ENCODE peak calls at places on chromosomes 2 and 18, in five cellular contexts. Y, O, I, X and N are unnamed samples.

GRCh38 chr2:3075316-3075715 is 302.3 kb downstream of the EIPR1 start:
- DNase-seq in X (no peak), Y (no peak), O (no peak), I (no peak), N (no peak)

GRCh38 chr18:79503891-79504475 is 108.3 kb downstream of the NFATC1 start:
- DNase-seq in O (no peak), X (no peak), Y (no peak), I (no peak), N (no peak)

GRCh38 chr2:26527726-26528125 is 49.8 kb upstream of the OTOF start:
- DNase-seq in Y (no peak), O (no peak), X (no peak), I (no peak), N (no peak)

GRCh38 chr2:237234268-237234667 is 148.6 kb downstream of the COPS8 start:
- DNase-seq in I (no peak), Y (no peak), O (no peak), X (no peak), N (no peak)

GRCh38 chr2:170812716-170813585 is 3.7 kb upstream of the GAD1 start:
- DNase-seq in X (peak), Y (peak), I (no peak), O (peak), N (peak)

GRCh38 chr2:8593239-8593638 is 88.6 kb upstream of the ID2 start:
- DNase-seq in Y (no peak), O (no peak), X (no peak), I (no peak), N (no peak)

GRCh38 chr2:53970095-53970897 is 497 bp downstream of the PSME4 start:
- DNase-seq in Y (peak), X (peak), I (no peak), O (no peak), N (peak)

GRCh38 chr18:78071146-78071710 is 821.6 kb downstream of the GALR1 start:
- DNase-seq in X (no peak), Y (no peak), O (no peak), I (no peak), N (no peak)

GRCh38 chr2:32882911-32883810 is 63.6 kb upstream of the LTBP1 start:
- DNase-seq in X (no peak), Y (no peak), O (peak), I (no peak), N (no peak)

GRCh38 chr18:50104421-50104820 is 90.5 kb downstream of the MYO5B start:
- DNase-seq in O (no peak), Y (no peak), X (no peak), I (no peak), N (no peak)

GRCh38 chr2:150125188-150125587 is 362.3 kb downstream of the RND3 start:
- DNase-seq in I (no peak), Y (no peak), X (no peak), O (no peak), N (no peak)

GRCh38 chr2:71849111-71849510 is 298.6 kb downstream of the CYP26B1 start:
- DNase-seq in X (no peak), O (no peak), I (no peak), Y (no peak), N (no peak)

GRCh38 chr2:100200985-100201384 is 58.6 kb upstream of the AFF3 start:
- DNase-seq in X (no peak), Y (no peak), I (no peak), O (no peak), N (no peak)

GRCh38 chr2:136248242-136248641 is 130.3 kb upstream of the CXCR4 start:
- DNase-seq in O (no peak), X (no peak), Y (peak), I (no peak), N (no peak)

GRCh38 chr2:241877197-241877685 is 7.7 kb downstream of the RTP5 start:
- DNase-seq in O (no peak), X (no peak), I (no peak), Y (no peak), N (no peak)